ENCODE peak calls at places on chromosome 18, in five cellular contexts. C is pancreas; P is effector CD4-positive, alpha-beta T cell; D is activated CD8-positive, alpha-beta memory T cell treated with anti-CD3 and anti-CD28 coated beads, Interleukin-2, amount 10 ng/mL, durations not matched to agents 7 days and 5 days; Y is type B pancreatic cell. I is an unnamed sample.

GRCh38 chr18:44627245-44627644 is 53.4 kb upstream of the SETBP1 start:
- DNase-seq in C (no peak), Y (no peak), P (no peak), D (no peak), I (no peak)

GRCh38 chr18:77478619-77479018 is 229.0 kb downstream of the GALR1 start:
- DNase-seq in P (no peak), C (peak), D (no peak), Y (no peak), I (no peak)

GRCh38 chr18:71131918-71132317 is 843.1 kb downstream of the SOCS6 start:
- DNase-seq in D (no peak), Y (no peak), C (no peak), P (no peak), I (no peak)

GRCh38 chr18:62741118-62741566 is 25.8 kb downstream of the PHLPP1 start:
- DNase-seq in P (no peak), D (no peak), C (peak), Y (no peak), I (peak)

GRCh38 chr18:28439870-28440269 is 262.9 kb upstream of the CDH2 start:
- DNase-seq in Y (no peak), P (no peak), C (no peak), D (no peak), I (no peak)

GRCh38 chr18:12791631-12792030 is 88.8 kb downstream of the PSMG2 start:
- DNase-seq in P (no peak), D (no peak), C (no peak), Y (no peak), I (no peak)

GRCh38 chr18:9066817-9067306 is 35.6 kb upstream of the NDUFV2 start:
- DNase-seq in P (no peak), D (no peak), Y (no peak), C (no peak), I (no peak)

GRCh38 chr18:48188609-48189008 is 220.6 kb downstream of the ZBTB7C start:
- DNase-seq in C (no peak), P (no peak), D (no peak), Y (no peak), I (no peak)

GRCh38 chr18:2444201-2444875 is 127.0 kb downstream of the METTL4 start:
- DNase-seq in P (no peak), D (no peak), Y (no peak), C (no peak), I (no peak)

GRCh38 chr18:11995445-11996189 is 14.3 kb downstream of the IMPA2 start:
- DNase-seq in D (peak), P (peak), Y (no peak), C (peak), I (no peak)

GRCh38 chr18:24491882-24492281 is 31.4 kb downstream of the HRH4 start:
- DNase-seq in Y (no peak), C (no peak), P (no peak), D (peak), I (no peak)

GRCh38 chr18:6219116-6219717 is 195.5 kb downstream of the L3MBTL4 start:
- DNase-seq in C (no peak), Y (no peak), D (no peak), P (no peak), I (peak)

GRCh38 chr18:68666316-68666715 is 48.6 kb downstream of the TMX3 start:
- DNase-seq in Y (no peak), D (no peak), C (no peak), P (no peak), I (no peak)

GRCh38 chr18:5286525-5286924 is 9.0 kb downstream of the ZBTB14 start:
- DNase-seq in D (no peak), Y (no peak), P (no peak), C (no peak), I (no peak)

GRCh38 chr18:74598350-74599001 is 806 bp downstream of the ZNF407 start:
- DNase-seq in D (peak), C (peak), P (peak), Y (peak), I (no peak)

GRCh38 chr18:54147439-54147838 is 77.0 kb downstream of the MBD2 start:
- DNase-seq in D (no peak), P (no peak), C (no peak), Y (no peak), I (no peak)

GRCh38 chr18:34913837-34914755 is 127.1 kb upstream of the MAPRE2 start:
- DNase-seq in Y (no peak), D (no peak), P (no peak), C (no peak), I (no peak)

GRCh38 chr18:50507120-50507590 is 52.7 kb upstream of the MAPK4 start:
- DNase-seq in C (peak), D (no peak), P (no peak), Y (no peak), I (peak)

GRCh38 chr18:58942486-58942885 is 77.8 kb downstream of the ZNF532 start:
- DNase-seq in Y (no peak), C (no peak), P (no peak), D (no peak), I (no peak)

GRCh38 chr18:79588131-79588635 is 91.4 kb upstream of the CTDP1 start:
- DNase-seq in Y (peak), C (peak), D (no peak), P (no peak), I (no peak)

GRCh38 chr18:50947899-50948298 is 19.9 kb upstream of the ELAC1 start:
- DNase-seq in C (no peak), P (no peak), D (no peak), Y (no peak), I (no peak)

GRCh38 chr18:49861659-49862058 is 48.3 kb upstream of the ACAA2 start:
- DNase-seq in P (no peak), C (no peak), Y (no peak), D (no peak), I (no peak)

GRCh38 chr18:55261253-55261652 is 302.0 kb upstream of the CCDC68 start:
- DNase-seq in Y (no peak), P (no peak), C (no peak), D (no peak), I (no peak)

GRCh38 chr18:41585512-41585911 is 369.5 kb upstream of the PIK3C3 start:
- DNase-seq in D (no peak), C (no peak), P (no peak), Y (no peak), I (no peak)

GRCh38 chr18:68033466-68033865 is 516.9 kb upstream of the DSEL start:
- DNase-seq in C (no peak), Y (no peak), P (no peak), D (no peak), I (no peak)

GRCh38 chr18:902179-902718 is 2.4 kb upstream of the ADCYAP1 start:
- DNase-seq in P (no peak), C (no peak), Y (no peak), D (no peak), I (no peak)

GRCh38 chr18:76369791-76370555 is 125.1 kb downstream of the ZNF516 start:
- DNase-seq in D (no peak), P (no peak), Y (no peak), C (no peak), I (no peak)

GRCh38 chr18:9914584-9915290 is 921 bp downstream of the VAPA start:
- DNase-seq in C (peak), D (peak), P (peak), Y (peak), I (no peak)

GRCh38 chr18:28995319-28995718 is 818.4 kb upstream of the CDH2 start:
- DNase-seq in C (no peak), P (no peak), D (no peak), Y (no peak), I (no peak)

GRCh38 chr18:40841473-40841872 is 1113.6 kb upstream of the PIK3C3 start:
- DNase-seq in D (no peak), P (no peak), Y (no peak), C (no peak), I (no peak)

GRCh38 chr18:70292628-70293027 is 3.8 kb downstream of the SOCS6 start:
- DNase-seq in C (no peak), Y (no peak), D (no peak), P (no peak), I (no peak)

GRCh38 chr18:45782662-45783061 is 42.8 kb upstream of the SIGLEC15 start:
- DNase-seq in D (no peak), C (no peak), Y (no peak), P (no peak), I (no peak)

GRCh38 chr18:63216497-63216896 is 103.1 kb downstream of the BCL2 start:
- DNase-seq in D (no peak), P (no peak), Y (no peak), C (no peak), I (no peak)

GRCh38 chr18:10951631-10952544 is 197.5 kb downstream of the PIEZO2 start:
- DNase-seq in D (no peak), Y (no peak), C (no peak), P (no peak), I (no peak)